ENCODE peak calls at places on chromosomes 7 and 10, in five cellular contexts. O, J, H, I and D are unnamed samples.

GRCh38 chr10:93357680-93358079 is 124.5 kb downstream of the MYOF start:
- DNase-seq in O (peak), J (no peak), H (no peak), I (no peak), D (no peak)

GRCh38 chr10:110147961-110148360 is 59.4 kb upstream of the MXI1 start:
- DNase-seq in O (no peak), J (no peak), H (no peak), I (no peak), D (no peak)

GRCh38 chr7:151062399-151063211 is 3.2 kb downstream of the SLC4A2 start:
- DNase-seq in O (peak), J (no peak), H (no peak), I (peak), D (no peak)

GRCh38 chr10:113268186-113268585 is 284.7 kb upstream of the HABP2 start:
- DNase-seq in O (no peak), J (no peak), H (no peak), I (no peak), D (no peak)

GRCh38 chr7:82494420-82494819 is 50.8 kb upstream of the CACNA2D1 start:
- DNase-seq in O (no peak), J (no peak), H (no peak), I (no peak), D (no peak)

GRCh38 chr10:62442894-62443674 is 68.9 kb downstream of the ZNF365 start:
- DNase-seq in O (no peak), J (no peak), H (no peak), I (no peak), D (no peak)

GRCh38 chr10:6737758-6738463 is 157.8 kb upstream of the PRKCQ start:
- DNase-seq in O (peak), J (no peak), H (no peak), I (peak), D (no peak)

GRCh38 chr7:36408589-36408988 is 18.9 kb downstream of the ANLN start:
- DNase-seq in O (peak), J (no peak), H (no peak), I (no peak), D (no peak)

GRCh38 chr7:151963895-151964870 is 7.9 kb downstream of the GALNTL5 start:
- DNase-seq in O (no peak), J (no peak), H (no peak), I (no peak), D (no peak)

GRCh38 chr10:101834341-101834740 is 9.3 kb downstream of the KCNIP2 start:
- DNase-seq in O (no peak), J (no peak), H (no peak), I (no peak), D (no peak)

GRCh38 chr7:94039368-94040065 is 35.4 kb upstream of the BET1 start:
- DNase-seq in O (no peak), J (no peak), H (no peak), I (no peak), D (no peak)
- H3K27ac ChIP-seq in O (no peak), J (no peak), H (no peak), I (no peak), D (no peak)

GRCh38 chr7:3859436-3859835 is 558.4 kb downstream of the SDK1 start:
- DNase-seq in O (no peak), J (no peak), H (no peak), I (no peak), D (no peak)
- H3K27ac ChIP-seq in O (no peak), J (no peak), H (no peak), I (no peak), D (no peak)

DNA sequence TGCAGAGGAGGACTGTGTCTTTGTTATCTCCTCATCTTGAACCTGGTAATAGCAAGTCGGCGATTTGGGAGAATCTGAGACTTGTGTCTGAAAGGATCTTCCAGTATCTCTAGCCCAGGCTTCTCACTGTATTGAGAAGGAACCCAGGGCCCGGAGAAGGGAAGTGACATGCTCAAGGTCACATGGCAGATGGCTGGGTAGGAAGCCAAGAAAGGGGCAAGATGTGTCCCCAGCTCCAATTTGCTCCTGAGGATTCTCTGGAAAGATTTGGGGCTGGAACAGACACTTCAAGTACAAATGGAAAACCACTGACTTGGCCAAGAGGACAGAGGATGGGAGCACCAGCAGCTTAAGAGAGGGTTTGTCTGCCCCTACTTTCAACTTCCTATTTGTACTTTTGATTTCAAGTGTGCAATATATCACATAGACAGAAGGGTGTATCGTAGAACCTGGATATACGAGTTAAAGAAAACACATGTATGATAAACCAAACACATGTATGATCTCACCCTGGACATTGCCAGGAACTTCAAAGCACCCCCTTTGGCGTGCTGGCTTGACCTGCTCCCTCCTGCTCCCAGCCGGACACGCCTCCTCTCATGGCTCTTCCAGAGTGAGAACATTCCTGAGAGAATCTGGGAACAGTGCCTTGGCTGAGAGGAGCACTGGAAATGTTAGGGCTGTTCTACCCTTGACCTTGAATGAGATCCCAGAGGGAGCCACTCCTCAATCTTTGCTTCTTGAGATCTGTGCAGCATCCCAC is 79.7 kb downstream of the CDH23 start:
- DNase-seq in O (no peak), J (no peak), H (no peak), I (no peak), D (no peak)
- H3K27ac ChIP-seq in O (no peak), J (no peak), H (no peak), I (no peak), D (no peak)

GRCh38 chr10:68333905-68334431 is 1.2 kb upstream of the PBLD start:
- DNase-seq in O (no peak), J (no peak), H (no peak), I (no peak), D (no peak)
- H3K27ac ChIP-seq in O (peak), J (no peak), H (peak), I (no peak), D (no peak)

DNA sequence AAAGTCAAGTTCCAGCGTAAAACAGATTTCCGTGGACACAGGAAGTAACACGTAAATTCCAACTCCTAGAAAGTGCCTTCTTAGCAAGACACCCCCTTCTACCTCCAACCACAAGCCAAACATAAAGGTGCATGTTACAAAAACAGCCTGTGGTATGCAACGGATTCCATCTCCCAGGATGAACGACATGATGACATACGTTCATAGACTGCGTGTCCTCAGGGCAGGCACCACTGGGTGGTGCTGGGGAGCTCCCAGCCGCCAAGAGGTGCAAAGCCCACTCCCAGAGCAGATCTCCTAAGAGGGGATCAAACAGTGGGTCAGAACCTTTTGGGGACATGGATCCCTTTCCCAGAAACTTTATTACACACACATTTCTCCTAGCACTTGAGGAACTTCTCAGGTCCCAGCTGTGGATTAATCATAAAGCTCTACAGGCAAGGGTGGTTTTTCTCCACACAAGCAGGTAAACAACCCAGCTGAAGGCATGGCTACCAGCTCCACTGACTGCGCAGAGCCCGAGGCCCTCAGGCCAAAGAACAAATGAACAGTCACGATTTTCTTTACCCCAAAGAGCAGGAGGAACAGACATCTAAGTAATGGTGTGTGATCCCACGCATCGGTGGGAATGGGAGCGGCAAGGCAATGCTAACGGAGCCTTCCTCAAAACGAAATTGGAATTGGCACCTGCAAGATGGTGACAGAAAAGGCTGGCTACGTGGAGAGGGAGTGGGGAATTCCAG is 13.8 kb downstream of the PSAP start:
- DNase-seq in O (no peak), J (peak), H (no peak), I (no peak), D (no peak)
- H3K27ac ChIP-seq in O (no peak), J (peak), H (no peak), I (peak), D (peak)

GRCh38 chr10:76150886-76151288 is 719.5 kb downstream of the LRMDA start:
- DNase-seq in O (no peak), J (no peak), H (no peak), I (no peak), D (no peak)
- H3K27ac ChIP-seq in O (no peak), J (no peak), H (no peak), I (no peak), D (no peak)

GRCh38 chr7:69438584-69438983 is 159.7 kb upstream of the AUTS2 start:
- DNase-seq in O (no peak), J (no peak), H (no peak), I (no peak), D (no peak)
- H3K27ac ChIP-seq in O (no peak), J (no peak), H (no peak), I (no peak), D (no peak)